ENCODE peak calls at places on chromosomes 11 and 22, in seven cellular contexts. S, C, M, Z, X, R and Y are unnamed samples.

GRCh38 chr11:46387919-46388618 is 3.5 kb downstream of the CHRM4 start:
- DNase-seq in S (no peak), C (no peak), M (no peak), Z (no peak), X (no peak), R (no peak), Y (no peak)

GRCh38 chr22:47604563-47604962 is 842.1 kb downstream of the TBC1D22A start:
- DNase-seq in S (no peak), C (no peak), M (peak; percentile 9), Z (no peak), X (no peak), R (peak; percentile 18), Y (no peak)

GRCh38 chr11:79179087-79179486 is 261.7 kb downstream of the TENM4 start:
- DNase-seq in S (no peak), C (no peak), M (no peak), Z (no peak), X (no peak), R (no peak), Y (no peak)

GRCh38 chr11:94800394-94800793 is 32.2 kb downstream of the AMOTL1 start:
- DNase-seq in S (no peak), C (no peak), M (peak; percentile 85), Z (peak; percentile 4), X (no peak), R (no peak), Y (no peak)

GRCh38 chr11:2532704-2533641 is 88.2 kb downstream of the KCNQ1 start:
- DNase-seq in S (peak; percentile 92), C (peak; percentile 92), M (peak; percentile 95), Z (peak; percentile 58), X (peak; percentile 89), R (peak; percentile 97), Y (peak; percentile 97)

GRCh38 chr11:9461760-9462134 is 935 bp downstream of the ZNF143 start:
- DNase-seq in S (no peak), C (peak; percentile 10), M (no peak), Z (no peak), X (no peak), R (no peak), Y (no peak)

GRCh38 chr11:132114185-132114584 is 743.8 kb downstream of the NTM start:
- DNase-seq in S (no peak), C (peak; percentile 57), M (no peak), Z (peak; percentile 23), X (no peak), R (no peak), Y (no peak)

GRCh38 chr11:101840720-101841119 is 74.1 kb upstream of the CEP126 start:
- DNase-seq in S (no peak), C (no peak), M (no peak), Z (no peak), X (no peak), R (no peak), Y (no peak)

GRCh38 chr22:25880524-25880923 is 138.5 kb downstream of the MYO18B start:
- DNase-seq in S (no peak), C (no peak), M (no peak), Z (no peak), X (no peak), R (no peak), Y (no peak)

GRCh38 chr11:94450061-94450460 is 43.6 kb downstream of the MRE11 start:
- DNase-seq in S (no peak), C (peak; percentile 43), M (no peak), Z (no peak), X (no peak), R (no peak), Y (no peak)

GRCh38 chr22:48925450-48925849 is 902.2 kb downstream of the BRD1 start:
- DNase-seq in S (no peak), C (no peak), M (peak; percentile 1), Z (no peak), X (no peak), R (peak; percentile 40), Y (no peak)

GRCh38 chr22:28604961-28605360 is 74.7 kb downstream of the TTC28 start:
- DNase-seq in S (no peak), C (no peak), M (no peak), Z (no peak), X (no peak), R (no peak), Y (no peak)

GRCh38 chr11:119084663-119085522 is at the start of gene HMBS:
- DNase-seq in S (peak; percentile 79), C (peak; percentile 97), M (peak; percentile 98), Z (peak; percentile 94), X (peak; percentile 91), R (peak; percentile 90), Y (peak; percentile 99)

GRCh38 chr11:113184498-113184897 is 129.9 kb upstream of the TTC12 start:
- DNase-seq in S (no peak), C (peak; percentile 91), M (no peak), Z (no peak), X (no peak), R (no peak), Y (no peak)

GRCh38 chr11:1014276-1014675 is 22.2 kb downstream of the MUC6 start:
- DNase-seq in S (no peak), C (no peak), M (no peak), Z (no peak), X (no peak), R (no peak), Y (no peak)

GRCh38 chr11:124799384-124800225 is 601 bp downstream of the MSANTD2 start:
- DNase-seq in S (peak; percentile 15), C (peak; percentile 35), M (peak; percentile 72), Z (no peak), X (peak; percentile 11), R (peak; percentile 72), Y (peak; percentile 84)

GRCh38 chr11:114307524-114308203 is 11.5 kb downstream of the NNMT start:
- DNase-seq in S (no peak), C (peak; percentile 13), M (peak; percentile 80), Z (no peak), X (no peak), R (no peak), Y (peak; percentile 92)

GRCh38 chr11:128420943-128421342 is 166.4 kb downstream of the ETS1 start:
- DNase-seq in S (no peak), C (no peak), M (no peak), Z (no peak), X (no peak), R (no peak), Y (no peak)